ENCODE peak calls at places on chromosomes 6 and 20, in five cellular contexts. E is ureter; M is activated CD4-positive, alpha-beta T cell treated with anti-CD3 and anti-CD28 coated beads, Interleukin-2, amount 50 U/mL, for 1 hour; G is T-cell; Y is NCI-H1105. H is an unnamed sample.

GRCh38 chr6:54335871-54336270 is 27.6 kb downstream of the TINAG start:
- DNase-seq in G (no peak), M (no peak), Y (no peak), E (no peak), H (no peak)

GRCh38 chr6:25137497-25137896 is 141.7 kb upstream of the CARMIL1 start:
- DNase-seq in M (no peak), G (no peak), Y (no peak), E (no peak), H (no peak)

GRCh38 chr6:127118505-127119360 is at the start of gene RSPO3:
- DNase-seq in M (no peak), Y (peak), G (no peak), E (no peak), H (peak)

GRCh38 chr6:43093361-43094289 is 17.5 kb downstream of the PTK7 start:
- DNase-seq in G (no peak), E (no peak), M (no peak), Y (no peak), H (no peak)

GRCh38 chr6:133254552-133255228 is 13.5 kb downstream of the EYA4 start:
- DNase-seq in Y (no peak), G (no peak), M (no peak), E (no peak), H (no peak)

GRCh38 chr6:43246301-43247114 is 3.2 kb downstream of the TTBK1 start:
- DNase-seq in G (no peak), Y (peak), E (no peak), M (no peak), H (peak)

GRCh38 chr6:157134402-157135074 is 188.8 kb downstream of the TMEM242 start:
- DNase-seq in G (no peak), Y (no peak), M (no peak), E (no peak), H (no peak)

GRCh38 chr6:137661601-137662000 is 167.4 kb upstream of the OLIG3 start:
- DNase-seq in G (no peak), M (peak), Y (no peak), E (no peak), H (no peak)

GRCh38 chr6:43009124-43009523 is 4.6 kb downstream of the MEA1 start:
- DNase-seq in G (peak), M (peak), Y (no peak), E (no peak), H (peak)

GRCh38 chr20:9710685-9711084 is 128.2 kb downstream of the PAK5 start:
- DNase-seq in M (no peak), E (no peak), G (no peak), Y (no peak), H (no peak)